ENCODE peak calls at places on chromosome 7, in ten cellular contexts. R is AG04450; U is heart left ventricle; K is HFF-Myc; A is CD8-positive, alpha-beta T cell; S is cardiac muscle cell; N is fibroblast of the aortic adventitia; H is fibroblast of lung; D is K562; M is left ventricle myocardium inferior. P is an unnamed sample.

GRCh38 chr7:154415709-154416399 is 363.7 kb downstream of the DPP6 start:
- DNase-seq in H (no peak), M (no peak), N (no peak), R (no peak), U (no peak), K (no peak), A (no peak), S (no peak), D (no peak), P (no peak)

GRCh38 chr7:27462575-27463270 is 200.0 kb downstream of the HIBADH start:
- DNase-seq in H (peak; percentile 9), N (no peak), R (no peak), M (no peak), D (no peak), U (peak; percentile 16), S (peak; percentile 82), A (no peak), K (no peak), P (peak; percentile 42)

GRCh38 chr7:49855281-49855980 is 82.0 kb downstream of the VWC2 start:
- DNase-seq in H (no peak), S (no peak), D (no peak), M (no peak), R (no peak), A (no peak), U (no peak), K (no peak), N (no peak), P (no peak)

GRCh38 chr7:41590951-41591350 is 111.9 kb downstream of the INHBA start:
- DNase-seq in U (no peak), D (no peak), R (no peak), K (no peak), N (no peak), S (no peak), A (no peak), M (no peak), H (no peak), P (no peak)

GRCh38 chr7:148147438-148147837 is 443.1 kb upstream of the C7orf33 start:
- DNase-seq in S (no peak), R (no peak), H (no peak), D (no peak), K (no peak), M (no peak), A (no peak), U (no peak), N (no peak), P (no peak)

GRCh38 chr7:66905689-66906088 is 15.3 kb upstream of the TMEM248 start:
- DNase-seq in U (no peak), N (no peak), D (peak; percentile 38), S (no peak), M (no peak), R (no peak), H (no peak), A (no peak), K (no peak), P (no peak)

GRCh38 chr7:68005992-68006391 is 1009.4 kb downstream of the TYW1 start:
- DNase-seq in H (no peak), M (no peak), S (no peak), N (no peak), U (no peak), K (no peak), D (no peak), R (no peak), A (no peak), P (no peak)

GRCh38 chr7:84454174-84454959 is 259.8 kb upstream of the SEMA3A start:
- DNase-seq in R (no peak), D (no peak), U (no peak), N (peak; percentile 43), A (no peak), K (no peak), S (peak; percentile 15), M (no peak), H (peak; percentile 38), P (peak; percentile 21)

GRCh38 chr7:116633131-116633988 is 38.6 kb upstream of the MET start:
- DNase-seq in H (peak; percentile 21), N (peak; percentile 58), R (no peak), U (no peak), K (no peak), M (no peak), A (no peak), D (no peak), S (peak; percentile 62), P (peak; percentile 72)

GRCh38 chr7:116227678-116228239 is 17.4 kb downstream of the TES start:
- DNase-seq in D (no peak), N (peak; percentile 90), K (peak; percentile 87), A (no peak), U (no peak), H (peak; percentile 85), R (peak; percentile 72), M (no peak), S (peak; percentile 74), P (peak; percentile 93)

GRCh38 chr7:100222445-100223132 is 2.8 kb downstream of the PVRIG start:
- DNase-seq in U (no peak), A (no peak), D (no peak), M (no peak), K (no peak), H (no peak), N (no peak), R (no peak), S (no peak), P (no peak)
- H3K4me3 ChIP-seq in U (no peak overlapping the region), A (peak overlapping the region; percentile 88), D (no peak overlapping the region), M (no peak overlapping the region), K (no peak overlapping the region), H (no peak overlapping the region), N (no peak overlapping the region), R (no peak overlapping the region), S (no peak overlapping the region), P (no peak overlapping the region)

DNA sequence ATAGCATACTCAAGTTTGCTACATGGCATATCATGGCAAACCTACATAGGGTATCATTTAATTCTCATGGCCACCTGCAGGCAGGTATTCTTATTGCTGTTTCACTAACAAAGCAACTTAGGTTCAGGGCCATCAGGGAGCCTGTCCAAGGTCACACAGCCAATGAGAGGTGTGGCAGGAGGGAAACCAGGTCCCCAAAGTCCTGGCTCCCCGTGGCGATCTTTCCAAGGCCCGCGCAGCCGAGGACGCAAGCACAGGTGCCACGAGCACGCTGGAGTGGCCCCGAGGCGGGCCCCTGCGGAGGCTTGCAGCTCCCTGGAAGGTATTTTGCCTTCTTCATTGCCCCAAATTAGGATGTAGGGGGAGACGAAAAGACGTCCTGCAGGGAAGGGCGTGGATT is 20.8 kb downstream of the PRKAG2 start:
- DNase-seq in U (no peak), A (no peak), K (no peak), M (no peak), S (no peak), R (no peak), D (no peak), H (no peak), N (no peak), P (no peak)
- TF ChIP-seq CTCF in U (no peak), A (no peak), K (no peak), M (no peak), S (no peak), R (no peak), D (no peak), H (no peak), N (no peak), P (no peak)

GRCh38 chr7:44141221-44141850 is at the start of gene MYL7:
- DNase-seq in A (no peak), N (no peak), R (no peak), S (no peak), M (no peak), K (no peak), U (no peak), D (no peak), H (no peak), P (no peak)

GRCh38 chr7:44138698-44139097 is 2.4 kb downstream of the MYL7 start:
- DNase-seq in M (no peak), D (peak; percentile 35), H (no peak), S (no peak), K (no peak), N (no peak), U (no peak), R (no peak), A (no peak), P (no peak)

GRCh38 chr7:44139311-44140010 is 1.7 kb downstream of the MYL7 start:
- DNase-seq in N (no peak), S (no peak), R (no peak), M (no peak), H (no peak), D (no peak), U (no peak), K (no peak), A (no peak), P (no peak)

GRCh38 chr7:44142028-44142427 is 896 bp upstream of the MYL7 start:
- DNase-seq in R (no peak), M (no peak), U (no peak), S (no peak), N (no peak), K (no peak), D (no peak), A (no peak), H (no peak), P (no peak)

DNA sequence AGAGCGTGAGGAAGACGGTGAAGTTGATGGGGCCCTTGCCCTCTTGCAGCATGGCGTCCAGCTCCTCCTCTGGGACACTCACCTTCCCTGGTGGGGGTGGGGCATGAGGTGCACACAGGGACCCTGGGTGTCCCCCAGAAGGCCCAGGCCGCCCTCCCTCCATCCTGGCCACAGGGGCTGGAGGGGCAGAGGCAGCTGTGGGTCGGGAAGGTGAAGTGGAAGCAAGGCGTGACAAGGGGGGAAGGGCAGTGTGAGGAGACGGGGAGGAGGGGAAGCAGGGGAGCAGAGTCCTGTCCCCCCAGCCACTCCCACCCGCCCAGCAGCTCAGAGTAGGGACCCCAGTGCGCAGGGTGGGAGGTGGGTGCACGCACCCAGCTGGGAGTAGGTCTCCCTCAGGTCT is 791 bp downstream of the MYL7 start:
- DNase-seq in M (no peak), D (no peak), H (no peak), N (no peak), K (no peak), S (no peak), A (no peak), R (no peak), U (no peak), P (no peak)
- H3K4me3 ChIP-seq in M (peak overlapping the region; percentile 59), D (no peak overlapping the region), H (no peak overlapping the region), N (no peak overlapping the region), K (no peak overlapping the region), S (peak overlapping the region; percentile 40), A (no peak overlapping the region), R (no peak overlapping the region), U (peak overlapping the region; percentile 24), P (no peak overlapping the region)

GRCh38 chr7:123075838-123076462 is 80.5 kb upstream of the TAS2R16 start:
- DNase-seq in K (no peak), U (no peak), H (no peak), S (no peak), M (no peak), R (no peak), A (no peak), N (no peak), D (no peak), P (peak; percentile 46)

GRCh38 chr7:123067814-123068213 is 72.3 kb upstream of the TAS2R16 start:
- DNase-seq in N (no peak), H (no peak), M (no peak), R (no peak), S (no peak), U (no peak), A (no peak), K (no peak), D (no peak), P (no peak)

DNA sequence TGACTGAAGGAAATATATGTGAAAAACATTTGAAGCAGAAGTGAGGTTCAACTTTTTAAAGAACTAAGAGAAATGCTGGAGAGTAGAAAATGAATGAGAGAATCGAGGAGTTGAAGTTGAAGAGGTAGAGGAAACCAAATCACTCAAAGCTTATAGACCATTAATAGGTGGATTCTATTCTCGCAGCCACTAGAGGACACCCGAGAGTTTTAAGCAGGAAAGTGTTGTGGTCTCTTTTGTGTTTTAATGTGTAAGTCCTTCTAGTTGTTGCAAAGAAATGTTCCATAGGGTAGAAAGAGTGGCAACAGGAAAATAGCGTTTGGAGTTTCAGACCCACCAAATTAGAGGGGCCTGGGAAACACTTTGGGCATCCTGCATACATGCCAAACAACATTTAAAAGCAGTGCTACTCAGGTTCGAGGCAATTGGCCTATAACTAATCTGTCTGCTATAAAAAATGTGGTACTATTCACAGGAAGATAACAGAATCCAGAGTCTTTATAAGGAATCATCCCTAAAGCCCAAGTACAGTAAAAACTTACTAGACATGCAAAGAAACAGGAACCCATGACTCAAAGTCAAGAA is 75.3 kb upstream of the TAS2R16 start:
- DNase-seq in K (no peak), U (no peak), D (peak; percentile 15), N (peak; percentile 16), A (no peak), S (peak; percentile 13), H (peak; percentile 14), M (no peak), R (no peak), P (peak; percentile 59)
- TF ChIP-seq CTCF in K (no peak), U (no peak), D (peak; percentile 47), N (peak; percentile 45), A (no peak), S (peak; percentile 18), H (peak; percentile 43), M (peak; percentile 25), R (no peak), P (peak; percentile 58)

P was measured in choroid plexus epithelial cell.